ENCODE peak calls at places on chromosomes 7 and 10, in four cellular contexts. T is HL-60, U is GM12878, K is K562. F is an unnamed sample.

GRCh38 chr7:142785841-142786250 is 15.1 kb downstream of the PRSS2 start:
- DNase-seq in T (no peak), U (no peak), K (no peak), F (no peak)

GRCh38 chr7:134315679-134316538 is 821 bp downstream of the SLC35B4 start:
- DNase-seq in T (peak; percentile 9), U (no peak), K (peak; percentile 22), F (no peak)

GRCh38 chr10:12835709-12836108 is 165.8 kb downstream of the CCDC3 start:
- DNase-seq in T (no peak), U (no peak), K (no peak), F (no peak)

GRCh38 chr7:2193120-2193519 is 39.6 kb downstream of the MAD1L1 start:
- DNase-seq in T (no peak), U (no peak), K (no peak), F (no peak)

GRCh38 chr7:128791968-128792319 is at the start of gene CCDC136:
- DNase-seq in T (no peak), U (no peak), K (peak; percentile 41), F (no peak)

GRCh38 chr7:41328544-41328943 is 374.3 kb downstream of the INHBA start:
- DNase-seq in T (no peak), U (no peak), K (no peak), F (no peak)

GRCh38 chr7:36400606-36401005 is 10.9 kb downstream of the ANLN start:
- DNase-seq in T (no peak), U (no peak), K (no peak), F (no peak)

GRCh38 chr7:150791746-150792452 is 8.3 kb downstream of the TMEM176B start:
- DNase-seq in T (no peak), U (no peak), K (no peak), F (no peak)

GRCh38 chr10:96719850-96720421 is 378 bp downstream of the PIK3AP1 start:
- DNase-seq in T (peak; percentile 91), U (no peak), K (peak; percentile 34), F (peak; percentile 72)

GRCh38 chr7:129530881-129531391 is 28.6 kb downstream of the SMKR1 start:
- DNase-seq in T (no peak), U (no peak), K (no peak), F (no peak)

GRCh38 chr7:127447326-127447945 is 54.9 kb upstream of the ZNF800 start:
- DNase-seq in T (peak; percentile 80), U (peak; percentile 28), K (peak; percentile 74), F (peak; percentile 36)

GRCh38 chr10:46106410-46107255 is 60.6 kb upstream of the MSMB start:
- DNase-seq in T (peak; percentile 70), U (no peak), K (peak; percentile 70), F (no peak)

GRCh38 chr10:117457932-117458331 is 82.7 kb upstream of the PDZD8 start:
- DNase-seq in T (no peak), U (no peak), K (no peak), F (no peak)

GRCh38 chr7:121083138-121083789 is 94.8 kb downstream of the CPED1 start:
- DNase-seq in T (no peak), U (no peak), K (peak; percentile 57), F (no peak)

GRCh38 chr7:147708871-147709270 is 881.7 kb upstream of the C7orf33 start:
- DNase-seq in T (no peak), U (no peak), K (no peak), F (no peak)

GRCh38 chr10:128744092-128744491 is 617.9 kb upstream of the MKI67 start:
- DNase-seq in T (no peak), U (no peak), K (no peak), F (no peak)

GRCh38 chr10:7251696-7252465 is 159.0 kb downstream of the SFMBT2 start:
- DNase-seq in T (no peak), U (no peak), K (peak; percentile 64), F (no peak)

GRCh38 chr7:42180806-42181205 is 56.2 kb downstream of the GLI3 start:
- DNase-seq in T (no peak), U (no peak), K (no peak), F (no peak)

GRCh38 chr7:89666436-89666835 is 487.8 kb upstream of the STEAP1 start:
- DNase-seq in T (no peak), U (no peak), K (no peak), F (no peak)

GRCh38 chr10:117112220-117112619 is 25.9 kb downstream of the VAX1 start:
- DNase-seq in T (no peak), U (no peak), K (no peak), F (no peak)

GRCh38 chr10:119026301-119027110 is 3.0 kb upstream of the NANOS1 start:
- DNase-seq in T (no peak), U (no peak), K (no peak), F (no peak)

GRCh38 chr10:10138685-10139084 is 879.0 kb upstream of the CELF2 start:
- DNase-seq in T (no peak), U (no peak), K (no peak), F (no peak)

GRCh38 chr7:155213955-155214327 is 83.7 kb upstream of the INSIG1 start:
- DNase-seq in T (no peak), U (no peak), K (peak; percentile 58), F (no peak)

GRCh38 chr7:2198206-2198605 is 34.5 kb downstream of the MAD1L1 start:
- DNase-seq in T (no peak), U (no peak), K (no peak), F (no peak)

GRCh38 chr7:1667566-1668485 is 2.3 kb upstream of the ELFN1 start:
- DNase-seq in T (no peak), U (no peak), K (peak; percentile 65), F (no peak)

GRCh38 chr7:101543242-101543766 is 85.8 kb downstream of the MYL10 start:
- DNase-seq in T (no peak), U (no peak), K (no peak), F (no peak)

GRCh38 chr10:94639902-94640301 is 43.6 kb upstream of the CYP2C18 start:
- DNase-seq in T (no peak), U (no peak), K (no peak), F (no peak)

GRCh38 chr10:21406595-21407218 is 118.8 kb downstream of the SKIDA1 start:
- DNase-seq in T (no peak), U (no peak), K (peak; percentile 17), F (no peak)

GRCh38 chr10:17229016-17229716 is 1.1 kb downstream of the VIM start:
- DNase-seq in T (peak; percentile 24), U (no peak), K (peak; percentile 65), F (no peak)

GRCh38 chr7:50142421-50143113 is 49.5 kb upstream of the ZPBP start:
- DNase-seq in T (no peak), U (peak; percentile 24), K (peak; percentile 26), F (no peak)
- TF ChIP-seq SPI1 in T (no peak), U (no peak), K (no peak), F (no peak)

DNA sequence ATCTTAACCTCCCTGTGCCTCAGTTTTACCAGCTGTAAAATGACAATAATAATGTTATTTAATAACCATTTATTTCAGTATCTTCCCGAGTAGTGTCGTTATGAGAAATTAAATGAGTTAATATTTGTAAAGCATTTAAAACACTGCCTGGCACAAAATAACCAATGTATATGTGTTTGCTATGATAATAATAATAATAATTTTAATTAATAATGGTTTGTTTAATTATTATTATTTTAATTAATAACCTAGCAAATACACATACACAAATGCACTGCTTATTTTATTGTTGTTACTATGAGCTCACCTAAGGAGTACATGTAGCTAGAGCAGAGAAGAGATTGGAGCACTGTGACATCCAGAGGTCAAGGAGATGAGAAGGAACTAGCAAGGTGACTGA is 18.2 kb upstream of the GPNMB start:
- DNase-seq in T (no peak), U (no peak), K (no peak), F (no peak)
- TF ChIP-seq SPI1 in T (no peak), U (no peak), K (no peak), F (no peak)

GRCh38 chr10:79392506-79393176 is 45.4 kb downstream of the PPIF start:
- DNase-seq in T (no peak), U (no peak), K (no peak), F (no peak)

GRCh38 chr10:79396587-79396986 is 48.8 kb downstream of the ZCCHC24 start:
- DNase-seq in T (no peak), U (no peak), K (no peak), F (no peak)

GRCh38 chr10:79393924-79394610 is 46.8 kb downstream of the PPIF start:
- DNase-seq in T (no peak), U (no peak), K (no peak), F (no peak)

GRCh38 chr10:79393221-79393923 is 46.1 kb downstream of the PPIF start:
- DNase-seq in T (no peak), U (no peak), K (no peak), F (no peak)

DNA sequence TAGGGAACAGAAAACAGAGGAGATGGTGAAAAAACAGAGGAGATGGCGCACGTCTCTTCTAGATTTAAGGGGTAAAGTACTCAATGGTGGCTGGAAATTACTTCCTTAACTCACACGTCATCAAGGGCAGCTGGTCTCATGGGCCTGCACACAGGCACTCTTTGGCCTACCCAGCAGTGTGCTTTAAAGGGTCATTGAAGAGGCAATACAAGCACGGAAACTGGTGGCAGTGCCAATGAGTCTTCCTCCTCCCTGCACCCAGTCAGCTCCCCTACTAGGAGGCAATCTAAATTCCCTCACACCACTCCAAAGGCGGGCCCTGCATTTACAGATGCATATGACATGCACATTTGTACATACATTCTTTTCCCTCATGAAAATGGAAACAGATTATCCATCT is 47.4 kb downstream of the PPIF start:
- DNase-seq in T (no peak), U (no peak), K (no peak), F (no peak)
- TF ChIP-seq SPI1 in T (no peak), U (no peak), K (no peak), F (no peak)

DNA sequence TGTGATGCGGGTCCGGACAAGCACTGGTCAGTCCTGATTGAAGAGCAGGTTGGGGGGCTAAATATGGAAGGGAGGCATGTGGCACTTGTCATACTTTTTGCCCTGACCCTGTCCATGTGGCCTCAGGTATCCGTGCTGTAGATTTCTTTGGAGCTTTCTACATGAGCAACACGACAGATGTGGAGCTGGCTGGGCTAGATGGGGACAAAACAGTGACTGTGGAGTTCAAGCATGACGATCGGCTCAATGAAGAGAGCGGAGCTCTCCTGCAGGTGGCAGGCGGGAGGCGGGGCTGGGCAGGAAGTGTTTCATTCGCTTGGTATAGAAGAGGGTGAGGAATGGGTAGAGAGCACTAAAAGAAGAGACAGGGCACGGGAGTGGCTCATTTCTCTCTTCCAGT is 13.0 kb upstream of the CHCHD1 start:
- DNase-seq in T (no peak), U (no peak), K (no peak), F (no peak)
- TF ChIP-seq SPI1 in T (no peak), U (no peak), K (no peak), F (peak; percentile 23)

GRCh38 chr10:32692174-32692573 is 246.2 kb downstream of the CCDC7 start:
- DNase-seq in T (no peak), U (no peak), K (no peak), F (no peak)
- TF ChIP-seq SPI1 in T (no peak), U (no peak), K (no peak), F (no peak)

GRCh38 chr10:49518982-49519578 is 19.8 kb downstream of the ERCC6 start:
- DNase-seq in T (peak; percentile 23), U (no peak), K (peak; percentile 81), F (no peak)
- TF ChIP-seq SPI1 in T (no peak), U (no peak), K (no peak), F (no peak)